ENCODE peak calls at places on chromosome 18, in five cellular contexts. Y is progenitor cell of endocrine pancreas, W is esophagus squamous epithelium, A is GM06990, T is epithelial cell of esophagus. H is an unnamed sample.
A peak's percentile ranks its signal among the peaks of the same experiment; 100 is the strongest.

GRCh38 chr18:51290864-51291263 is 93.4 kb upstream of the MEX3C start:
- DNase-seq in T (peak; percentile 58), Y (no peak), A (no peak), W (no peak), H (no peak)

GRCh38 chr18:67677489-67677888 is 161.0 kb upstream of the DSEL start:
- DNase-seq in Y (no peak), W (no peak), T (no peak), A (no peak), H (no peak)

GRCh38 chr18:46720521-46720920 is 36.3 kb downstream of the ST8SIA5 start:
- DNase-seq in W (no peak), T (no peak), Y (no peak), A (no peak), H (no peak)

GRCh38 chr18:9366126-9366714 is 31.6 kb downstream of the TWSG1 start:
- DNase-seq in T (peak; percentile 89), A (no peak), Y (peak; percentile 12), W (no peak), H (no peak)

GRCh38 chr18:9422816-9423519 is 52.3 kb upstream of the RALBP1 start:
- DNase-seq in T (peak; percentile 95), A (no peak), Y (no peak), W (no peak), H (no peak)

GRCh38 chr18:44601447-44601846 is 79.2 kb upstream of the SETBP1 start:
- DNase-seq in A (no peak), T (peak; percentile 84), Y (no peak), W (no peak), H (no peak)

GRCh38 chr18:61761875-61762274 is 130.9 kb downstream of the RNF152 start:
- DNase-seq in W (no peak), T (no peak), Y (no peak), A (no peak), H (no peak)

GRCh38 chr18:49935215-49935614 is 121.9 kb upstream of the ACAA2 start:
- DNase-seq in A (no peak), W (no peak), Y (no peak), T (no peak), H (no peak)

GRCh38 chr18:74289137-74289536 is 2.6 kb downstream of the CYB5A start:
- DNase-seq in W (no peak), A (no peak), Y (no peak), T (no peak), H (no peak)

GRCh38 chr18:42931501-42931900 is 184.0 kb downstream of the RIT2 start:
- DNase-seq in Y (no peak), T (no peak), A (no peak), W (no peak), H (no peak)

GRCh38 chr18:13279181-13280065 is 60.9 kb downstream of the LDLRAD4 start:
- DNase-seq in W (no peak), A (peak; percentile 32), Y (no peak), T (no peak), H (no peak)

GRCh38 chr18:1062592-1062991 is 157.9 kb downstream of the ADCYAP1 start:
- DNase-seq in Y (no peak), W (no peak), T (no peak), A (no peak), H (no peak)

GRCh38 chr18:49499046-49499637 is 12.1 kb upstream of the C18orf32 start:
- DNase-seq in A (no peak), T (no peak), Y (no peak), W (no peak), H (no peak)

GRCh38 chr18:3281456-3282400 is 19.8 kb downstream of the MYL12B start:
- DNase-seq in W (no peak), A (peak; percentile 56), Y (no peak), T (peak; percentile 75), H (peak; percentile 56)

GRCh38 chr18:68262697-68263293 is 452.1 kb downstream of the TMX3 start:
- DNase-seq in T (peak; percentile 81), A (no peak), W (no peak), Y (no peak), H (no peak)

GRCh38 chr18:56146565-56146964 is 491.8 kb downstream of the TXNL1 start:
- DNase-seq in T (peak; percentile 51), A (no peak), W (no peak), Y (no peak), H (no peak)

GRCh38 chr18:6401687-6402086 is 13.0 kb downstream of the L3MBTL4 start:
- DNase-seq in Y (no peak), W (no peak), T (no peak), A (no peak), H (no peak)
- TF ChIP-seq CTCF in Y (peak; percentile 58), W (no peak), T (no peak), A (peak; percentile 37), H (peak; percentile 35)

DNA sequence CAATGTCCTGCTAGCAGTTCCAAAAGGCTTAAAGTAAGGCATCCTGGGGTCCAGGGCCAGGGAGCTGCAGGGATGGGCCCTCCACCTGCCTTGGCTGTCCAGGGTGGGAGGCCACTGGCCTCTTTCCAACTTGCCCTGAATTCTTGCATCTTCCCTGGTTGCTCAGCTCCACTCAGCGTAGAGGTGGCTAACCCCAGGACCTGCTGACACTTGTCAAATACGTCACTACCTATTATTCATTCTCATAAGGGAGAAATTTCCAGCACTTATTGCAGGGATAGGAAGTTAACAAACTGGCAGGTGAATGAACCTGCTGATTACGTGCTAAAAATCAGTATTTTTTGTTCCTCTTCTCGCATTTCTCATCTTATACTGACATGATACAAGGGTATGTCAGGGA is 101.9 kb upstream of the NEDD4L start:
- DNase-seq in A (no peak), W (no peak), T (peak; percentile 90), Y (no peak), H (no peak)
- TF ChIP-seq CTCF in A (no peak), W (no peak), T (no peak), Y (no peak), H (no peak)

DNA sequence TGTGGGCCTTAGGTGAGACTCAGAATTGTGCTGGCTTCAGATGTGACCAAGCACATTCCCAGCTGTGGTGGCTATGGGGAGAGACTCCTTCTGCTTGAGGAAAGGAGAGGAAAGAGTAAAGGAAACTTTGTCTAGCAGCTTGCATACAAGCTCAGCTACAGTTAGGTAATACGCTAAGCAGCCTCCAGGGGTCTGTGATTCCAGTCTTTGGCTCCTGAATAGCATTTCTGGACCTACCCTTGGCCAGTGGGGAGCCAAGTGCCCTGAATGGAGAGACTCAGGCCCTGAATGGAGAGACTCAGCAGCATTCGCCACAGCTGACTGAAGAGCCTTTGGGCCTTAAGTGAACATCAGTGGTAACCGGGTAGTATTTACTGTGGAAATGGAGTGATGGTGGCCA is 227.4 kb upstream of the CDH7 start:
- DNase-seq in A (no peak), T (no peak), W (no peak), Y (no peak), H (no peak)
- TF ChIP-seq CTCF in A (no peak), T (no peak), W (no peak), Y (peak; percentile 15), H (no peak)

DNA sequence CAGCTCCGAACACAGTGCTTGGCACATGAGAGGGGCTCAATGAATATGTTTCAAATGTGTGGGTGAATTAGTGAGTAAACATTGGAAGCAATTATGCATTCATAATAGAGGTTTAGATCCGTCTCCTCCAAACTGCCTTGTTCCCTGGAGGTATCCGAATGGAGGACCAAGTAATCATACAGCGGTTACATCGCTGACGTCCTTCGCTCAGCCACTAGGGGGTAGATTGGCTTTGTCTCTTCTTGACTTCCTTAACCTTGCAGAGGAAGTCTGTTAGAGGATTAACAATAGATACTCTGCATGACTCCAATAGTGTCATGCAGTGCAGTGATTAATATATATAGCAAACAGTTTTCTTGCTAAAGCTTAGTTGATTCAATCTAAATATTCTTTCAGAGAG is 517.0 kb downstream of the PTPRM start:
- DNase-seq in W (no peak), Y (no peak), T (peak; percentile 66), A (no peak), H (no peak)
- TF ChIP-seq CTCF in W (no peak), Y (peak; percentile 65), T (peak; percentile 54), A (peak; percentile 24), H (no peak)

GRCh38 chr18:21958256-21958655 is 211.1 kb upstream of the GATA6 start:
- DNase-seq in W (no peak), T (no peak), Y (no peak), A (no peak), H (no peak)

GRCh38 chr18:21958707-21959457 is 210.5 kb upstream of the GATA6 start:
- DNase-seq in T (peak; percentile 31), W (no peak), A (no peak), Y (no peak), H (no peak)

GRCh38 chr18:21955757-21956652 is 213.4 kb upstream of the GATA6 start:
- DNase-seq in T (peak; percentile 71), A (no peak), W (no peak), Y (peak; percentile 58), H (peak; percentile 73)

DNA sequence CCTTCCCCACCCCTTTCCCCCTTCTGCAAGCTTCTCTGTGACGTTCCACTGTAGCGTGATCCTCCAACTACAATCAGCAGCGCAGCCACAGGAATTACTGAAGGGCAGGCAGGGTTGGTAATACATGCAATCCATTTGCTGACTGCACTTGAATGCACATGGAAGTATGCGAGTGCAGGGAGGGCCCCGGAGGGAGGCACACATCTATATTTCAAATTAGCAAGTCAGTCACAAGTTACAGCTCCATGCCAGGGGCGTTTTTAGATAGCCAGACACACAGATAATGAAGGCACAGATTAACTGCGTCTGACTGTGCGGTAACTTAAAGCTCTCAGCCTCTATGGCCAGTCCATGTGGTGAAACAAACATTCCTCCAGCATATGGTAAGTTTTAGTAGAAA is 209.2 kb upstream of the GATA6 start:
- DNase-seq in Y (no peak), W (no peak), A (no peak), T (no peak), H (no peak)
- TF ChIP-seq CTCF in Y (no peak), W (no peak), A (no peak), T (no peak), H (no peak)

GRCh38 chr18:36535202-36535935 is 237.9 kb downstream of the FHOD3 start:
- DNase-seq in T (no peak), W (no peak), A (no peak), Y (no peak), H (no peak)

GRCh38 chr18:36536426-36536825 is 238.9 kb downstream of the FHOD3 start:
- DNase-seq in T (no peak), W (no peak), Y (no peak), A (no peak), H (no peak)

GRCh38 chr18:36534154-36534688 is 236.7 kb downstream of the FHOD3 start:
- DNase-seq in T (peak; percentile 7), W (no peak), A (no peak), Y (no peak), H (peak; percentile 36)

GRCh38 chr18:36539674-36540073 is 242.2 kb downstream of the FHOD3 start:
- DNase-seq in Y (no peak), A (no peak), W (no peak), T (peak; percentile 68), H (no peak)

GRCh38 chr18:36537289-36537688 is 239.8 kb downstream of the FHOD3 start:
- DNase-seq in Y (no peak), T (no peak), W (no peak), A (no peak), H (no peak)
- TF ChIP-seq CTCF in Y (no peak), T (no peak), W (no peak), A (no peak), H (no peak)

GRCh38 chr18:69763002-69763401 is 184.7 kb downstream of the CD226 start:
- DNase-seq in W (no peak), A (no peak), T (no peak), Y (no peak), H (no peak)

GRCh38 chr18:69758458-69758857 is 189.2 kb downstream of the CD226 start:
- DNase-seq in T (no peak), A (no peak), Y (no peak), W (no peak), H (no peak)

GRCh38 chr18:69759046-69759445 is 188.6 kb downstream of the CD226 start:
- DNase-seq in T (no peak), A (no peak), W (no peak), Y (no peak), H (no peak)

GRCh38 chr18:69763821-69764220 is 183.9 kb downstream of the CD226 start:
- DNase-seq in Y (no peak), A (no peak), T (no peak), W (no peak), H (no peak)
- TF ChIP-seq CTCF in Y (no peak), A (no peak), T (no peak), W (no peak), H (no peak)